ENCODE peak calls at places on chromosomes 3 and 15, in six cellular contexts. Y is IMR-90, G is mesenchymal stem cell, F is H9, E is neuronal stem cell, N is H1. K is an unnamed sample.

GRCh38 chr3:98282205-98282604 is at the start of gene OR5H2:
- DNase-seq in N (no peak), G (no peak), Y (no peak), E (no peak), F (no peak), K (no peak)

GRCh38 chr3:40086890-40087884 is 222.3 kb upstream of the EIF1B start:
- DNase-seq in E (no peak), G (no peak), Y (no peak), F (no peak), N (no peak), K (no peak)

GRCh38 chr3:108931025-108931424 is 22.7 kb downstream of the GUCA1C start:
- DNase-seq in N (no peak), F (no peak), Y (no peak), G (no peak), E (no peak), K (no peak)

GRCh38 chr3:149018247-149018646 is 26.9 kb downstream of the GYG1 start:
- DNase-seq in G (peak; percentile 16), Y (peak; percentile 68), N (no peak), F (no peak), E (no peak), K (no peak)

GRCh38 chr15:48607846-48608245 is 37.7 kb downstream of the FBN1 start:
- DNase-seq in Y (no peak), E (no peak), G (no peak), N (no peak), F (no peak), K (no peak)

GRCh38 chr15:83943849-83944404 is 290.0 kb downstream of the ADAMTSL3 start:
- DNase-seq in G (no peak), Y (peak; percentile 67), F (no peak), N (no peak), E (no peak), K (peak; percentile 69)

GRCh38 chr3:106120334-106120733 is 251.5 kb upstream of the CBLB start:
- DNase-seq in G (peak; percentile 73), E (no peak), F (no peak), N (no peak), Y (peak; percentile 70), K (no peak)

GRCh38 chr3:25448750-25449684 is 21.0 kb downstream of the RARB start:
- DNase-seq in Y (peak; percentile 43), G (peak; percentile 80), F (peak; percentile 36), N (no peak), E (no peak), K (no peak)

GRCh38 chr15:80923668-80924067 is 66.0 kb downstream of the MESD start:
- DNase-seq in N (no peak), Y (peak; percentile 57), F (no peak), G (no peak), E (no peak), K (no peak)

GRCh38 chr15:68379058-68379758 is 52.8 kb downstream of the ITGA11 start:
- DNase-seq in N (no peak), G (no peak), Y (no peak), F (peak; percentile 15), E (no peak), K (no peak)

GRCh38 chr3:85161544-85161943 is 202.8 kb downstream of the CADM2 start:
- DNase-seq in G (no peak), F (no peak), N (no peak), Y (no peak), E (no peak), K (peak; percentile 76)

GRCh38 chr3:148585671-148586379 is 111.9 kb upstream of the AGTR1 start:
- DNase-seq in F (no peak), G (no peak), N (no peak), E (no peak), Y (no peak), K (peak; percentile 82)

GRCh38 chr3:61765109-61765876 is 203.9 kb downstream of the PTPRG start:
- DNase-seq in N (no peak), F (no peak), G (no peak), Y (no peak), E (no peak), K (no peak)

GRCh38 chr3:153595186-153595815 is 433.3 kb downstream of the RAP2B start:
- DNase-seq in G (peak; percentile 45), Y (peak; percentile 50), E (peak; percentile 8), F (no peak), N (no peak), K (no peak)

GRCh38 chr3:11835028-11835639 is 11.6 kb downstream of the TAMM41 start:
- DNase-seq in Y (peak; percentile 46), N (no peak), G (peak; percentile 43), F (no peak), E (no peak), K (peak; percentile 73)

DNA sequence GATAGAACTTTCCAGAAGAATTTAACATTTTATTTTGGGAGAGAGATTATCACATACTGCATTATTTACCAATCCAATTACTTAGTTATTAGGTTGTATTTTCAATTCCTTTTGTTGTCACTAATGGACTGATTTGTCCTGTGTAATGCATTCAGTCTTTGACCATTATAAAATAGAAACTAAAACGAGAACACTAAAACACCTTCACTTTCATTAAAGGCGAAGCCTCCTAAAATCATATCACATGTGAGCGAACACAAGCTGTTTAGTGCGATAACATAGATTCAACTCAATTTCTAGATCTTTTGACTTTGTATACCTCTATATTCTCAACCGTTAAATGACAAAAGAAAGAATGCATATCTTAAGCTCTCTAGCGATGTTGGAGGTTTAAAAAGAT is 253.4 kb downstream of the VGLL3 start:
- DNase-seq in E (no peak), Y (no peak), G (no peak), N (no peak), F (no peak), K (no peak)
- H4K91ac ChIP-seq in E (no peak overlapping the region), Y (no peak overlapping the region), G (no peak overlapping the region), N (no peak overlapping the region), F (no peak overlapping the region), K (no peak overlapping the region)

GRCh38 chr15:65413051-65413759 is 9.5 kb downstream of the IGDCC4 start:
- DNase-seq in F (no peak), N (no peak), G (no peak), E (no peak), Y (no peak), K (no peak)
- H4K91ac ChIP-seq in F (no peak overlapping the region), N (peak overlapping the region; percentile 28), G (no peak overlapping the region), E (no peak overlapping the region), Y (no peak overlapping the region), K (no peak overlapping the region)

GRCh38 chr3:158434412-158435038 is 136.5 kb upstream of the MLF1 start:
- DNase-seq in G (peak; percentile 69), E (peak; percentile 58), F (peak; percentile 45), N (peak; percentile 21), Y (peak; percentile 60), K (peak; percentile 61)
- H4K91ac ChIP-seq in G (no peak overlapping the region), E (no peak overlapping the region), F (no peak overlapping the region), N (no peak overlapping the region), Y (no peak overlapping the region), K (no peak overlapping the region)

GRCh38 chr3:72461787-72462186 is 386.5 kb downstream of the SHQ1 start:
- DNase-seq in E (no peak), N (no peak), G (no peak), Y (no peak), F (no peak), K (no peak)

GRCh38 chr3:72459588-72459987 is 388.7 kb downstream of the SHQ1 start:
- DNase-seq in N (no peak), E (no peak), F (no peak), G (no peak), Y (no peak), K (no peak)

GRCh38 chr3:72462611-72463011 is 385.6 kb downstream of the SHQ1 start:
- DNase-seq in E (no peak), G (no peak), N (no peak), Y (no peak), F (no peak), K (no peak)

GRCh38 chr3:72460215-72461174 is 387.8 kb downstream of the SHQ1 start:
- DNase-seq in E (no peak), N (no peak), Y (no peak), G (no peak), F (no peak), K (no peak)

GRCh38 chr3:72458365-72458764 is 389.9 kb downstream of the SHQ1 start:
- DNase-seq in F (no peak), E (no peak), G (no peak), Y (no peak), N (no peak), K (peak; percentile 90)
- H4K91ac ChIP-seq in F (no peak overlapping the region), E (no peak overlapping the region), G (no peak overlapping the region), Y (no peak overlapping the region), N (no peak overlapping the region), K (no peak overlapping the region)

GRCh38 chr3:134656211-134656800 is 5.5 kb upstream of the KY start:
- DNase-seq in E (no peak), F (peak; percentile 9), G (no peak), Y (no peak), N (no peak), K (no peak)
- H4K91ac ChIP-seq in E (no peak overlapping the region), F (no peak overlapping the region), G (no peak overlapping the region), Y (no peak overlapping the region), N (no peak overlapping the region), K (no peak overlapping the region)

DNA sequence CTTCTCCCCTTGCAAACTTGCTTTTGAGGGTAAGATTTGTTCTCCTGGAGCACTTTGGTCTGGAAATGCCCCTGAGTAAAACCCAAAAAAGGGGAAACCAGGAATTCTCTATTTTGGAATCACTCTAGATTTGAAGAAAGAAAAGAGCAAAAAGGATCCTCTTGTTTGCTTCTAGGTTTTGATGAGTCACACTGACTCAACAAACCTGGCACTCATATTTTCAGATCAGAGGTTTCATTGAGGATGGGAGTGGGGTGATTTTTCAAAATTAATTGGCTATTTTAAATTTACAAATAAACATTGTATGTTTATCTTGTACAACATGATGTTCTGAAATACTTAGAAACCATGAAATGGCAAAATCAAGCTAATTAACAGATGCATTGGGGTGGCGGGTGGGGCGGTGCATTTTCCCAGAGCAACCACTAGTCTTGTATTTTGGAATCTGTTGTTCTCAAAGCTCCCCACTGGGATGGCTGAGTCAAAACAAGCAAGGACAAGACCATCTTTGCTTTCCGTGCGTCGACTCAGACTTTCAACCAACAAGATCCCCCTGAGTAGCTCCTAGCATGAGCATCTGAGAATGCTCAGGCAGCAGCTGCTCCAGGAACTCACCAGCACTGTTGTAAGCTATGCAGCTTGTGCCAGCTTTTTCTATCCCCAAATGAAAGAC is 451.4 kb downstream of the WDR72 start:
- DNase-seq in Y (no peak), E (no peak), N (no peak), G (no peak), F (peak; percentile 39), K (no peak)
- H4K91ac ChIP-seq in Y (no peak overlapping the region), E (no peak overlapping the region), N (no peak overlapping the region), G (no peak overlapping the region), F (no peak overlapping the region), K (no peak overlapping the region)

GRCh38 chr3:3851621-3852323 is 52.5 kb downstream of the LRRN1 start:
- DNase-seq in Y (no peak), E (no peak), F (no peak), N (no peak), G (no peak), K (no peak)
- H4K91ac ChIP-seq in Y (no peak overlapping the region), E (no peak overlapping the region), F (no peak overlapping the region), N (no peak overlapping the region), G (no peak overlapping the region), K (no peak overlapping the region)

GRCh38 chr3:12900885-12901411 is 59.6 kb upstream of the RPL32 start:
- DNase-seq in G (no peak), N (no peak), F (no peak), E (no peak), Y (no peak), K (no peak)
- H4K91ac ChIP-seq in G (no peak overlapping the region), N (no peak overlapping the region), F (no peak overlapping the region), E (no peak overlapping the region), Y (no peak overlapping the region), K (no peak overlapping the region)